ENCODE peak calls at places on chromosomes 5 and 9, in ten cellular contexts. P, R, A, I, G, T, U, N, M and F are unnamed samples.

GRCh38 chr9:130692365-130692764 is 1.2 kb upstream of the EXOSC2 start:
- DNase-seq in P (peak), R (peak), A (no peak), I (no peak), G (no peak), T (peak), U (no peak), N (no peak), M (no peak), F (no peak)

GRCh38 chr5:41772785-41773442 is 97.3 kb downstream of the OXCT1 start:
- DNase-seq in P (no peak), R (no peak), A (no peak), I (no peak), G (no peak), T (no peak), U (no peak), N (no peak), M (no peak), F (no peak)

GRCh38 chr5:158530111-158530510 is 569.6 kb downstream of the EBF1 start:
- DNase-seq in P (no peak), R (no peak), A (no peak), I (no peak), G (no peak), T (no peak), U (no peak), N (no peak), M (no peak), F (no peak)

GRCh38 chr9:34381323-34381722 is 4.6 kb upstream of the MYORG start:
- DNase-seq in P (no peak), R (peak), A (no peak), I (peak), G (peak), T (peak), U (no peak), N (no peak), M (peak), F (no peak)

GRCh38 chr9:86751207-86751606 is 196.1 kb downstream of the GAS1 start:
- DNase-seq in P (no peak), R (no peak), A (no peak), I (no peak), G (no peak), T (no peak), U (no peak), N (no peak), M (no peak), F (no peak)

GRCh38 chr5:82104872-82105271 is 133.0 kb downstream of the ATG10 start:
- DNase-seq in P (no peak), R (no peak), A (no peak), I (no peak), G (no peak), T (no peak), U (no peak), N (no peak), M (no peak), F (no peak)

GRCh38 chr9:133968966-133969617 is 23.0 kb downstream of the VAV2 start:
- DNase-seq in P (no peak), R (peak), A (no peak), I (peak), G (no peak), T (peak), U (no peak), N (no peak), M (no peak), F (no peak)

GRCh38 chr5:181260720-181261319 is at the start of gene TRIM52:
- DNase-seq in P (peak), R (peak), A (peak), I (peak), G (peak), T (peak), U (no peak), N (peak), M (peak), F (peak)

GRCh38 chr9:677461-678097 is 163.9 kb upstream of the DMRT1 start:
- DNase-seq in P (no peak), R (no peak), A (no peak), I (no peak), G (no peak), T (no peak), U (no peak), N (no peak), M (no peak), F (no peak)

GRCh38 chr9:33623658-33624586 is 99.9 kb downstream of the ANKRD18B start:
- DNase-seq in P (peak), R (peak), A (peak), I (peak), G (peak), T (peak), U (peak), N (peak), M (peak), F (peak)

GRCh38 chr9:19493174-19493811 is 84.5 kb downstream of the ACER2 start:
- DNase-seq in P (peak), R (peak), A (no peak), I (peak), G (peak), T (peak), U (peak), N (peak), M (peak), F (peak)

GRCh38 chr5:173911623-173912022 is 23.5 kb downstream of the CPEB4 start:
- DNase-seq in P (no peak), R (no peak), A (no peak), I (no peak), G (no peak), T (no peak), U (no peak), N (no peak), M (no peak), F (no peak)

GRCh38 chr9:133738039-133738805 is at the start of gene SARDH:
- DNase-seq in P (peak), R (peak), A (peak), I (peak), G (peak), T (peak), U (no peak), N (no peak), M (peak), F (peak)

GRCh38 chr9:93198117-93198838 is 14.3 kb downstream of the WNK2 start:
- DNase-seq in P (no peak), R (no peak), A (no peak), I (peak), G (peak), T (peak), U (no peak), N (no peak), M (peak), F (no peak)

GRCh38 chr9:129109952-129110739 is 447 bp downstream of the CRAT start:
- DNase-seq in P (no peak), R (no peak), A (no peak), I (no peak), G (peak), T (peak), U (no peak), N (no peak), M (peak), F (no peak)

GRCh38 chr5:148776780-148777179 is 49.6 kb upstream of the ADRB2 start:
- DNase-seq in P (no peak), R (no peak), A (no peak), I (no peak), G (no peak), T (no peak), U (peak), N (peak), M (peak), F (peak)

GRCh38 chr5:14306415-14306814 is 163.3 kb downstream of the TRIO start:
- DNase-seq in P (no peak), R (no peak), A (no peak), I (no peak), G (no peak), T (no peak), U (no peak), N (no peak), M (no peak), F (no peak)

GRCh38 chr5:6576861-6577501 is 55.9 kb downstream of the NSUN2 start:
- DNase-seq in P (peak), R (no peak), A (no peak), I (no peak), G (no peak), T (no peak), U (peak), N (peak), M (peak), F (peak)

GRCh38 chr9:69078581-69078980 is 43.0 kb downstream of the FXN start:
- DNase-seq in P (no peak), R (no peak), A (no peak), I (no peak), G (no peak), T (peak), U (no peak), N (no peak), M (no peak), F (no peak)

GRCh38 chr5:31783762-31784161 is 144.8 kb downstream of the PDZD2 start:
- DNase-seq in P (no peak), R (no peak), A (no peak), I (no peak), G (no peak), T (no peak), U (no peak), N (no peak), M (no peak), F (no peak)

GRCh38 chr5:133421394-133421793 is 190.9 kb downstream of the FSTL4 start:
- DNase-seq in P (peak), R (no peak), A (no peak), I (no peak), G (no peak), T (no peak), U (no peak), N (no peak), M (no peak), F (no peak)

GRCh38 chr5:1110930-1111726 is 735 bp downstream of the SLC12A7 start:
- DNase-seq in P (no peak), R (peak), A (no peak), I (peak), G (no peak), T (peak), U (no peak), N (no peak), M (peak), F (peak)

GRCh38 chr9:116589392-116590354 is 97.4 kb upstream of the TRIM32 start:
- DNase-seq in P (no peak), R (no peak), A (no peak), I (no peak), G (no peak), T (no peak), U (no peak), N (no peak), M (no peak), F (no peak)

GRCh38 chr5:14204785-14205321 is 61.7 kb downstream of the TRIO start:
- DNase-seq in P (no peak), R (no peak), A (no peak), I (peak), G (peak), T (peak), U (no peak), N (peak), M (no peak), F (peak)

GRCh38 chr9:132584616-132585560 is 2.5 kb downstream of the BARHL1 start:
- DNase-seq in P (no peak), R (no peak), A (no peak), I (no peak), G (no peak), T (no peak), U (no peak), N (no peak), M (no peak), F (no peak)

GRCh38 chr5:54889826-54890225 is 95.6 kb downstream of the ESM1 start:
- DNase-seq in P (no peak), R (no peak), A (no peak), I (no peak), G (no peak), T (no peak), U (no peak), N (no peak), M (peak), F (peak)

GRCh38 chr9:87498046-87498815 is 564 bp downstream of the DAPK1 start:
- DNase-seq in P (peak), R (peak), A (no peak), I (peak), G (peak), T (peak), U (no peak), N (no peak), M (peak), F (peak)

GRCh38 chr5:54859321-54859720 is 126.1 kb downstream of the ESM1 start:
- DNase-seq in P (no peak), R (no peak), A (no peak), I (no peak), G (no peak), T (no peak), U (no peak), N (no peak), M (no peak), F (no peak)

GRCh38 chr9:17291766-17292165 is 156.9 kb downstream of the CNTLN start:
- DNase-seq in P (no peak), R (no peak), A (no peak), I (no peak), G (no peak), T (no peak), U (no peak), N (no peak), M (no peak), F (no peak)

GRCh38 chr5:135073771-135074345 is 39.8 kb upstream of the PITX1 start:
- DNase-seq in P (no peak), R (no peak), A (no peak), I (no peak), G (no peak), T (no peak), U (no peak), N (no peak), M (no peak), F (no peak)

GRCh38 chr9:79977510-79978197 is 405.9 kb downstream of the TLE4 start:
- DNase-seq in P (no peak), R (no peak), A (no peak), I (no peak), G (no peak), T (no peak), U (no peak), N (no peak), M (no peak), F (no peak)

DNA sequence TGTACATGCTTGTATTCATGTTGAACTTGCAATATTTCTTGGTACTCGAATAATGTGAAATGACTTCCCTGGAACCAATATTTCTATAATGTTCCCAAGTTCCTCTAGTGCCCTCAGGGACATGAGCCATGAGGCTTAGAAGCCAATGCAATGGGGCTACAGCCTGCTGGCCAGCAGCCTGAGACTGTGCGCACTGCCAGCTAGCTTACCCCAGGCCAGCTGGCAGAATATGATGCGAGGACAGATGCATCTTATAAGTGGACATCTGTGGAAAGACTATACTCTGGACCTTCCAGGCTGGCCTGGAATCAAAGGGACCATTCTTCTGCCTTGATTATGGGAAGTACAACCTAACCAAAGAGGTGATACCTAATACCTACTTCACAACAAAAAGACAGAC is 1862.0 kb upstream of the ACO1 start:
- DNase-seq in P (no peak), R (no peak), A (no peak), I (no peak), G (no peak), T (no peak), U (no peak), N (no peak), M (no peak), F (no peak)
- TF ChIP-seq CTCF in P (no peak), R (no peak), A (no peak), I (no peak), G (no peak), T (no peak), U (no peak), N (no peak), M (no peak), F (no peak)

GRCh38 chr9:98173181-98173580 is 19.3 kb downstream of the CORO2A start:
- DNase-seq in P (no peak), R (no peak), A (no peak), I (no peak), G (no peak), T (no peak), U (no peak), N (no peak), M (no peak), F (no peak)

GRCh38 chr9:98178874-98179850 is 13.3 kb downstream of the CORO2A start:
- DNase-seq in P (no peak), R (no peak), A (no peak), I (no peak), G (no peak), T (no peak), U (no peak), N (no peak), M (no peak), F (no peak)

GRCh38 chr9:98175013-98175679 is 17.3 kb downstream of the CORO2A start:
- DNase-seq in P (no peak), R (no peak), A (no peak), I (no peak), G (no peak), T (no peak), U (no peak), N (no peak), M (no peak), F (no peak)

GRCh38 chr9:98175762-98176161 is 16.7 kb downstream of the CORO2A start:
- DNase-seq in P (no peak), R (no peak), A (no peak), I (no peak), G (no peak), T (no peak), U (no peak), N (no peak), M (no peak), F (no peak)

DNA sequence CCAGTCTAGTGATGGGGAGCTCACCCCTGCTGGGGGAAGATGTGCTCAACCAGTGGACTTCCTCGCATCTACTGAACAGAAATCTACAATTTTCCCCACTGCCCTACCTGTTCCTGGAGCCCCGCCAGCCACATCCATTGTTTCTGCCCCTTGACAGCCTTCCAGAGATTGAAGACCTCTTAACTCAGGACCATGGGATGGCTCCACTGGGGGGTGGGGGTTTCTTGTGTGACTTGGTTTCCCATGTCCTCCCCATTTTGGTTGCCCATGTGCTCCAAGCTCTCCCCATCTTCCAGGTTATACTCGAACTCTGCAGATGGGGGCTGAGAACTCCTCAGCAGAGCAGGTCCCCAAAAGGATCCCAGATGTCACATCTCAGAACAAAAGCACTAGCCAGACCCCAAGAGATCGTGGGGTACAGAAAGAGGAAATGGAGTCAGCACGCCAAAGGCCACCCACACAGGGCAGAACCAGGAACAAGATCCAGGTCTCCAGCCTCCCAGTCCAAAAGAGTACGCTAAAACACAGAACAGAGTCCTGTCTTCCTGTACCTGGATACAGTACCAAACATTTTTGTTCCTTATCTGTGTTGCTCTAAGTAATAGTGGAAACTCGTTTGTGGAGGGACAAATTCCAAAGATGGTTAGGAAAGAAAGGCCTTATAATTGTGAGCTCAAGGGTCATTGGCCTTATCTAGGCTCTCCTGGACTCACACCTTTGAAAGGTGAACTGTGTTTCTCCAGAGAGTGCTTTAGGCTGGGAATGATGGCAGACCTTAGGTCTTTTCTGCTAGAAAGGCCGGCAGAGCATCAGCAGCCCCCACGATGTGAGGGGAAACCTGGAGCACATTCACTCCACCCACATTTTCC is 15.8 kb downstream of the CORO2A start:
- DNase-seq in P (no peak), R (no peak), A (no peak), I (no peak), G (no peak), T (no peak), U (no peak), N (no peak), M (no peak), F (no peak)
- TF ChIP-seq CTCF in P (no peak), R (no peak), A (no peak), I (no peak), G (no peak), T (no peak), U (no peak), N (no peak), M (no peak), F (no peak)

GRCh38 chr5:176597417-176598389 is 12.3 kb downstream of the GPRIN1 start:
- DNase-seq in P (no peak), R (no peak), A (no peak), I (no peak), G (no peak), T (no peak), U (no peak), N (no peak), M (no peak), F (no peak)
- TF ChIP-seq CTCF in P (no peak), R (no peak), A (no peak), I (no peak), G (no peak), T (no peak), U (no peak), N (no peak), M (no peak), F (no peak)

DNA sequence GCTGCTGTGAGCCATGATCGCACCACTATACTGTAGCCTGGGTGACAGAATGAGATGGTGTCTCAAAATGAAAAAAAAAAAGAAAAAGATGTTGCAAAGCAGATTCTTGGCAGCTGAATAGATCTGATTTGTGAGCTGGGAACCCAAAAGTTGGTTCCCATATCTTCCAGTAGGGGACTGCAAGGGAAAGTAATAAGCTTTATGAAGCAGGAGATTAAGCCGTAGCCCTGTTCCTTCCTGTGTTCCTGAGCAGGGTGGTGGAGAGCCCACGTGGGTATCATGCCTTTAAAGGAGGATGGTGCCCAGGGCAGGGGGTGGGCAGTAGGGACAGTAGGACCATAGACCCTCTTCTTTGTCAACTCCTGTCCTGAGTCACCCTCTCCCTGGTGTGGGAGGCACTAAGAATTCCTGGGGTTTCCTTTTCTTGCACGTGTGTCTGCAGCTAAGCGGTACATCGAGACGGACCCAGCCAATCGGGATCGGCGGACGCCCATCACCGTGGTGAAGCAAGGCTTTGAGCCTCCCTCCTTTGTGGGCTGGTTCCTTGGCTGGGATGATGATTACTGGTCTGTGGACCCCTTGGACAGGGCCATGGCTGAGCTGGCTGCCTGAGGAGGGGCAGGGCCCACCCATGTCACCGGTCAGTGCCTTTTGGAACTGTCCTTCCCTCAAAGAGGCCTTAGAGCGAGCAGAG is 37.9 kb downstream of the STOM start:
- DNase-seq in P (no peak), R (peak), A (no peak), I (no peak), G (no peak), T (no peak), U (no peak), N (peak), M (no peak), F (no peak)
- TF ChIP-seq CTCF in P (peak), R (peak), A (no peak), I (peak), G (no peak), T (peak), U (peak), N (peak), M (peak), F (no peak)